ENCODE peak calls at places on chromosome 22, in eight cellular contexts. V, A, K, L, E, X, Z and G are unnamed samples.
A peak's percentile ranks its signal among the peaks of the same experiment; 100 is the strongest.

GRCh38 chr22:50186789-50187523 is 1.2 kb downstream of the TRABD start:
- DNase-seq in V (no peak), A (no peak), K (no peak), L (no peak), E (no peak), X (no peak), Z (no peak), G (peak; percentile 78)

GRCh38 chr22:23212061-23213030 is 32.0 kb downstream of the BCR start:
- DNase-seq in V (no peak), A (no peak), K (no peak), L (no peak), E (no peak), X (no peak), Z (no peak), G (no peak)

GRCh38 chr22:21861290-21861848 is 6.1 kb downstream of the MAPK1 start:
- DNase-seq in V (no peak), A (no peak), K (no peak), L (no peak), E (no peak), X (no peak), Z (no peak), G (no peak)

GRCh38 chr22:24542641-24543040 is 12.3 kb downstream of the GUCD1 start:
- DNase-seq in V (no peak), A (no peak), K (no peak), L (no peak), E (no peak), X (no peak), Z (no peak), G (no peak)

GRCh38 chr22:37198290-37199102 is 10.4 kb upstream of the C1QTNF6 start:
- DNase-seq in V (peak; percentile 92), A (peak; percentile 85), K (no peak), L (peak; percentile 72), E (peak; percentile 97), X (peak; percentile 59), Z (peak; percentile 80), G (peak; percentile 94)

GRCh38 chr22:45657701-45658100 is 13.9 kb upstream of the ATXN10 start:
- DNase-seq in V (no peak), A (no peak), K (no peak), L (no peak), E (no peak), X (no peak), Z (no peak), G (no peak)

GRCh38 chr22:47176573-47177333 is 414.3 kb downstream of the TBC1D22A start:
- DNase-seq in V (no peak), A (no peak), K (no peak), L (no peak), E (no peak), X (no peak), Z (no peak), G (peak; percentile 1)

GRCh38 chr22:33470456-33470855 is 412.3 kb upstream of the SYN3 start:
- DNase-seq in V (no peak), A (no peak), K (no peak), L (no peak), E (no peak), X (no peak), Z (no peak), G (no peak)

GRCh38 chr22:49291781-49292180 is 535.9 kb downstream of the BRD1 start:
- DNase-seq in V (no peak), A (no peak), K (no peak), L (no peak), E (no peak), X (no peak), Z (no peak), G (no peak)

GRCh38 chr22:24950272-24950902 is 2.1 kb upstream of the KIAA1671 start:
- DNase-seq in V (no peak), A (no peak), K (peak; percentile 72), L (peak; percentile 29), E (no peak), X (peak; percentile 67), Z (no peak), G (no peak)

GRCh38 chr22:37965940-37966664 is 12.6 kb downstream of the POLR2F start:
- DNase-seq in V (no peak), A (no peak), K (no peak), L (peak; percentile 24), E (no peak), X (no peak), Z (no peak), G (no peak)

GRCh38 chr22:41603873-41604332 is 14.3 kb upstream of the PMM1 start:
- DNase-seq in V (no peak), A (no peak), K (no peak), L (no peak), E (peak; percentile 55), X (no peak), Z (peak; percentile 46), G (no peak)

GRCh38 chr22:35637943-35638342 is 10.3 kb upstream of the APOL6 start:
- DNase-seq in V (peak; percentile 11), A (no peak), K (no peak), L (no peak), E (no peak), X (no peak), Z (no peak), G (no peak)

GRCh38 chr22:24106385-24107381 is 74.6 kb upstream of the SUSD2 start:
- DNase-seq in V (no peak), A (no peak), K (no peak), L (no peak), E (no peak), X (no peak), Z (peak; percentile 25), G (peak; percentile 28)

GRCh38 chr22:22591348-22592299 is 32.6 kb upstream of the PRAME start:
- DNase-seq in V (no peak), A (no peak), K (no peak), L (no peak), E (no peak), X (no peak), Z (no peak), G (no peak)

GRCh38 chr22:45579306-45579705 is 76.6 kb downstream of the FBLN1 start:
- DNase-seq in V (no peak), A (no peak), K (no peak), L (no peak), E (no peak), X (no peak), Z (no peak), G (no peak)

GRCh38 chr22:31079095-31079642 is 1.9 kb upstream of the SMTN start:
- DNase-seq in V (no peak), A (no peak), K (no peak), L (no peak), E (no peak), X (no peak), Z (no peak), G (peak; percentile 77)

GRCh38 chr22:22210375-22210774 is 34.2 kb upstream of the VPREB1 start:
- DNase-seq in V (no peak), A (no peak), K (no peak), L (peak; percentile 59), E (peak; percentile 47), X (no peak), Z (no peak), G (no peak)

GRCh38 chr22:24145446-24146189 is 35.7 kb upstream of the SUSD2 start:
- DNase-seq in V (no peak), A (no peak), K (no peak), L (no peak), E (no peak), X (no peak), Z (no peak), G (no peak)

GRCh38 chr22:20551805-20552449 is 44.5 kb downstream of the MED15 start:
- DNase-seq in V (peak; percentile 20), A (no peak), K (no peak), L (no peak), E (peak; percentile 48), X (no peak), Z (no peak), G (no peak)

GRCh38 chr22:50310209-50310722 is 2.8 kb upstream of the PLXNB2 start:
- DNase-seq in V (no peak), A (no peak), K (no peak), L (no peak), E (no peak), X (no peak), Z (no peak), G (no peak)

GRCh38 chr22:20656902-20657836 is 116.7 kb upstream of the SERPIND1 start:
- DNase-seq in V (no peak), A (no peak), K (no peak), L (no peak), E (no peak), X (no peak), Z (no peak), G (no peak)

GRCh38 chr22:27331526-27332281 is 469.9 kb downstream of the MN1 start:
- DNase-seq in V (peak; percentile 52), A (no peak), K (no peak), L (peak; percentile 17), E (no peak), X (peak; percentile 1), Z (no peak), G (peak; percentile 38)

GRCh38 chr22:19497245-19497644 is 17.5 kb downstream of the CDC45 start:
- DNase-seq in V (peak; percentile 29), A (no peak), K (no peak), L (peak; percentile 79), E (no peak), X (no peak), Z (no peak), G (no peak)

GRCh38 chr22:25334091-25334490 is 114.7 kb downstream of the CRYBB2 start:
- DNase-seq in V (peak; percentile 50), A (no peak), K (no peak), L (peak; percentile 35), E (peak; percentile 61), X (peak; percentile 51), Z (no peak), G (peak; percentile 64)

GRCh38 chr22:47155131-47155885 is 392.9 kb downstream of the TBC1D22A start:
- DNase-seq in V (no peak), A (no peak), K (no peak), L (no peak), E (no peak), X (peak; percentile 65), Z (no peak), G (no peak)

GRCh38 chr22:24807284-24807950 is 1.4 kb downstream of the SGSM1 start:
- DNase-seq in V (peak; percentile 50), A (no peak), K (no peak), L (no peak), E (no peak), X (peak; percentile 55), Z (no peak), G (peak; percentile 17)

GRCh38 chr22:45807156-45807915 is 135.7 kb downstream of the ATXN10 start:
- DNase-seq in V (no peak), A (no peak), K (no peak), L (no peak), E (no peak), X (no peak), Z (no peak), G (no peak)

GRCh38 chr22:41358927-41359326 is 22.8 kb upstream of the TEF start:
- DNase-seq in V (no peak), A (no peak), K (no peak), L (no peak), E (no peak), X (no peak), Z (no peak), G (no peak)

GRCh38 chr22:25281675-25282345 is 62.4 kb downstream of the CRYBB2 start:
- DNase-seq in V (no peak), A (no peak), K (no peak), L (no peak), E (no peak), X (peak; percentile 8), Z (no peak), G (no peak)

GRCh38 chr22:38971202-38971601 is 10.9 kb upstream of the APOBEC3B start:
- DNase-seq in V (no peak), A (no peak), K (no peak), L (no peak), E (no peak), X (no peak), Z (no peak), G (no peak)

GRCh38 chr22:31020334-31020733 is 51.3 kb downstream of the TUG1 start:
- DNase-seq in V (no peak), A (no peak), K (peak; percentile 10), L (no peak), E (no peak), X (no peak), Z (no peak), G (no peak)

GRCh38 chr22:19879996-19880785 is 25.5 kb upstream of the GNB1L start:
- DNase-seq in V (peak; percentile 12), A (no peak), K (no peak), L (no peak), E (no peak), X (no peak), Z (no peak), G (no peak)